ENCODE peak calls at places on chromosomes 16 and 17, in nine cellular contexts. One of them, this sample, is unnamed.

GRCh38 chr16:27475561-27475960 is 73.6 kb downstream of the IL21R start:
- DNase-seq in dorsolateral prefrontal cortex: no peak
- DNase-seq in A673: no peak
- DNase-seq in Peyer's patch: no peak
- DNase-seq in fibroblast of lung: peak
- DNase-seq in bronchial epithelial cell: peak
- DNase-seq in left lung: no peak
- DNase-seq in stomach: no peak
- DNase-seq in A549: no peak
- DNase-seq in this sample: peak

GRCh38 chr17:19337712-19338023 is 24.9 kb downstream of the B9D1 start:
- DNase-seq in dorsolateral prefrontal cortex: no peak
- DNase-seq in A673: no peak
- DNase-seq in Peyer's patch: no peak
- DNase-seq in fibroblast of lung: no peak
- DNase-seq in bronchial epithelial cell: no peak
- DNase-seq in left lung: no peak
- DNase-seq in stomach: no peak
- DNase-seq in A549: no peak
- DNase-seq in this sample: no peak

GRCh38 chr16:35344012-35344762 is 1884.8 kb downstream of the TP53TG3F start:
- DNase-seq in dorsolateral prefrontal cortex: no peak
- DNase-seq in A673: no peak
- DNase-seq in Peyer's patch: no peak
- DNase-seq in fibroblast of lung: no peak
- DNase-seq in bronchial epithelial cell: no peak
- DNase-seq in left lung: no peak
- DNase-seq in stomach: no peak
- DNase-seq in A549: no peak
- DNase-seq in this sample: no peak

GRCh38 chr17:78359216-78359935 is 501 bp downstream of the SOCS3 start:
- DNase-seq in dorsolateral prefrontal cortex: no peak
- DNase-seq in A673: peak
- DNase-seq in Peyer's patch: no peak
- DNase-seq in fibroblast of lung: peak
- DNase-seq in bronchial epithelial cell: no peak
- DNase-seq in left lung: peak
- DNase-seq in stomach: no peak
- DNase-seq in A549: peak
- DNase-seq in this sample: no peak

GRCh38 chr17:35716897-35717839 is 14.3 kb upstream of the RASL10B start:
- DNase-seq in dorsolateral prefrontal cortex: no peak
- DNase-seq in A673: no peak
- DNase-seq in Peyer's patch: no peak
- DNase-seq in fibroblast of lung: peak
- DNase-seq in bronchial epithelial cell: no peak
- DNase-seq in left lung: no peak
- DNase-seq in stomach: no peak
- DNase-seq in A549: no peak
- DNase-seq in this sample: peak

GRCh38 chr17:73532441-73532901 is 111.8 kb downstream of the SDK2 start:
- DNase-seq in dorsolateral prefrontal cortex: no peak
- DNase-seq in A673: no peak
- DNase-seq in Peyer's patch: no peak
- DNase-seq in fibroblast of lung: no peak
- DNase-seq in bronchial epithelial cell: no peak
- DNase-seq in left lung: no peak
- DNase-seq in stomach: no peak
- DNase-seq in A549: no peak
- DNase-seq in this sample: no peak

GRCh38 chr17:27241346-27241946 is 52.5 kb upstream of the WSB1 start:
- DNase-seq in dorsolateral prefrontal cortex: no peak
- DNase-seq in A673: peak
- DNase-seq in Peyer's patch: no peak
- DNase-seq in fibroblast of lung: peak
- DNase-seq in bronchial epithelial cell: peak
- DNase-seq in left lung: no peak
- DNase-seq in stomach: no peak
- DNase-seq in A549: no peak
- DNase-seq in this sample: peak

GRCh38 chr16:46976550-46976949 is 3.1 kb upstream of the DNAJA2 start:
- DNase-seq in dorsolateral prefrontal cortex: no peak
- DNase-seq in A673: no peak
- DNase-seq in Peyer's patch: no peak
- DNase-seq in fibroblast of lung: no peak
- DNase-seq in bronchial epithelial cell: peak
- DNase-seq in left lung: no peak
- DNase-seq in stomach: peak
- DNase-seq in A549: no peak
- DNase-seq in this sample: no peak

GRCh38 chr17:27224526-27225315 is 69.2 kb upstream of the WSB1 start:
- DNase-seq in dorsolateral prefrontal cortex: no peak
- DNase-seq in A673: no peak
- DNase-seq in Peyer's patch: no peak
- DNase-seq in fibroblast of lung: peak
- DNase-seq in bronchial epithelial cell: peak
- DNase-seq in left lung: no peak
- DNase-seq in stomach: no peak
- DNase-seq in A549: no peak
- DNase-seq in this sample: no peak

GRCh38 chr16:88296437-88297177 is 86.2 kb upstream of the ZNF469 start:
- DNase-seq in dorsolateral prefrontal cortex: no peak
- DNase-seq in A673: no peak
- DNase-seq in Peyer's patch: no peak
- DNase-seq in fibroblast of lung: no peak
- DNase-seq in bronchial epithelial cell: no peak
- DNase-seq in left lung: no peak
- DNase-seq in stomach: no peak
- DNase-seq in A549: no peak
- DNase-seq in this sample: no peak

GRCh38 chr16:87012954-87013938 is 303.9 kb downstream of the C16orf95 start:
- DNase-seq in dorsolateral prefrontal cortex: no peak
- DNase-seq in A673: no peak
- DNase-seq in Peyer's patch: no peak
- DNase-seq in fibroblast of lung: no peak
- DNase-seq in bronchial epithelial cell: no peak
- DNase-seq in left lung: no peak
- DNase-seq in stomach: no peak
- DNase-seq in A549: no peak
- DNase-seq in this sample: no peak

GRCh38 chr16:89909777-89910716 is 8.6 kb upstream of the MC1R start:
- DNase-seq in dorsolateral prefrontal cortex: peak
- DNase-seq in A673: peak
- DNase-seq in Peyer's patch: peak
- DNase-seq in fibroblast of lung: peak
- DNase-seq in bronchial epithelial cell: peak
- DNase-seq in left lung: peak
- DNase-seq in stomach: peak
- DNase-seq in A549: peak
- DNase-seq in this sample: peak

GRCh38 chr16:2821483-2822157 is 4.6 kb downstream of the PRSS21 start:
- DNase-seq in dorsolateral prefrontal cortex: no peak
- DNase-seq in A673: no peak
- DNase-seq in Peyer's patch: no peak
- DNase-seq in fibroblast of lung: no peak
- DNase-seq in bronchial epithelial cell: no peak
- DNase-seq in left lung: no peak
- DNase-seq in stomach: no peak
- DNase-seq in A549: no peak
- DNase-seq in this sample: peak

GRCh38 chr17:2056221-2057129 is 1.6 kb downstream of the HIC1 start:
- DNase-seq in dorsolateral prefrontal cortex: no peak
- DNase-seq in A673: no peak
- DNase-seq in Peyer's patch: no peak
- DNase-seq in fibroblast of lung: peak
- DNase-seq in bronchial epithelial cell: no peak
- DNase-seq in left lung: peak
- DNase-seq in stomach: no peak
- DNase-seq in A549: no peak
- DNase-seq in this sample: peak

GRCh38 chr16:80601182-80601581 is 60.4 kb downstream of the DYNLRB2 start:
- DNase-seq in dorsolateral prefrontal cortex: no peak
- DNase-seq in A673: no peak
- DNase-seq in Peyer's patch: no peak
- DNase-seq in fibroblast of lung: no peak
- DNase-seq in bronchial epithelial cell: no peak
- DNase-seq in left lung: no peak
- DNase-seq in stomach: no peak
- DNase-seq in A549: no peak
- DNase-seq in this sample: no peak

GRCh38 chr17:37082461-37082860 is 133.7 kb downstream of the AATF start:
- DNase-seq in dorsolateral prefrontal cortex: no peak
- DNase-seq in A673: no peak
- DNase-seq in Peyer's patch: no peak
- DNase-seq in fibroblast of lung: no peak
- DNase-seq in bronchial epithelial cell: no peak
- DNase-seq in left lung: no peak
- DNase-seq in stomach: no peak
- DNase-seq in A549: no peak
- DNase-seq in this sample: no peak
- TF ChIP-seq CTCF in dorsolateral prefrontal cortex: no peak
- TF ChIP-seq CTCF in A673: no peak
- TF ChIP-seq CTCF in Peyer's patch: no peak
- TF ChIP-seq CTCF in fibroblast of lung: no peak
- TF ChIP-seq CTCF in bronchial epithelial cell: no peak
- TF ChIP-seq CTCF in left lung: no peak
- TF ChIP-seq CTCF in stomach: no peak
- TF ChIP-seq CTCF in A549: no peak
- TF ChIP-seq CTCF in this sample: no peak

DNA sequence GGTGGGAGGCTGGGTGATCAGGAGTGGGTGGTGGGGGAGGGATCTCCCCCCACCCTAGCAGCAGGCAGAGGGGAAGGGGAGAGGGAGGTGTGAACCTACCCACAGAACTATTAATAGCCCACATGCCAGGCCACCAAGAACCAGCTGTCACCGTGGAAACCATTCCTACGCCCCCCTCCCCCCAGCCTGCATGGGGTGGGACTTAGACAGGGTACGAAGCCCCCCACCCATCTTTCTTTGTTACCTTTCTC is 7.8 kb downstream of the THRA start:
- DNase-seq in dorsolateral prefrontal cortex: no peak
- DNase-seq in A673: no peak
- DNase-seq in Peyer's patch: no peak
- DNase-seq in fibroblast of lung: no peak
- DNase-seq in bronchial epithelial cell: no peak
- DNase-seq in left lung: no peak
- DNase-seq in stomach: no peak
- DNase-seq in A549: no peak
- DNase-seq in this sample: no peak
- H3K4me3 ChIP-seq in dorsolateral prefrontal cortex: peak
- H3K4me3 ChIP-seq in A673: no peak
- H3K4me3 ChIP-seq in Peyer's patch: peak
- H3K4me3 ChIP-seq in fibroblast of lung: no peak
- H3K4me3 ChIP-seq in bronchial epithelial cell: no peak
- H3K4me3 ChIP-seq in left lung: no peak
- H3K4me3 ChIP-seq in stomach: peak
- H3K4me3 ChIP-seq in A549: peak
- H3K4me3 ChIP-seq in this sample: no peak

GRCh38 chr16:82641336-82641984 is 14.7 kb downstream of the CDH13 start:
- DNase-seq in dorsolateral prefrontal cortex: no peak
- DNase-seq in A673: peak
- DNase-seq in Peyer's patch: no peak
- DNase-seq in fibroblast of lung: peak
- DNase-seq in bronchial epithelial cell: peak
- DNase-seq in left lung: no peak
- DNase-seq in stomach: no peak
- DNase-seq in A549: no peak
- DNase-seq in this sample: peak
- TF ChIP-seq CTCF in dorsolateral prefrontal cortex: peak
- TF ChIP-seq CTCF in A673: peak
- TF ChIP-seq CTCF in Peyer's patch: peak
- TF ChIP-seq CTCF in fibroblast of lung: peak
- TF ChIP-seq CTCF in bronchial epithelial cell: peak
- TF ChIP-seq CTCF in left lung: no peak
- TF ChIP-seq CTCF in stomach: no peak
- TF ChIP-seq CTCF in A549: no peak
- TF ChIP-seq CTCF in this sample: peak

GRCh38 chr17:82217530-82218204 is 5.0 kb upstream of the CCDC57 start:
- DNase-seq in dorsolateral prefrontal cortex: no peak
- DNase-seq in A673: no peak
- DNase-seq in Peyer's patch: no peak
- DNase-seq in fibroblast of lung: peak
- DNase-seq in bronchial epithelial cell: peak
- DNase-seq in left lung: peak
- DNase-seq in stomach: peak
- DNase-seq in A549: no peak
- DNase-seq in this sample: peak

GRCh38 chr17:82215095-82215971 is 2.7 kb upstream of the CCDC57 start:
- DNase-seq in dorsolateral prefrontal cortex: no peak
- DNase-seq in A673: peak
- DNase-seq in Peyer's patch: no peak
- DNase-seq in fibroblast of lung: no peak
- DNase-seq in bronchial epithelial cell: no peak
- DNase-seq in left lung: no peak
- DNase-seq in stomach: no peak
- DNase-seq in A549: peak
- DNase-seq in this sample: peak

GRCh38 chr17:82215972-82216300 is 3.3 kb upstream of the CCDC57 start:
- DNase-seq in dorsolateral prefrontal cortex: no peak
- DNase-seq in A673: no peak
- DNase-seq in Peyer's patch: no peak
- DNase-seq in fibroblast of lung: no peak
- DNase-seq in bronchial epithelial cell: no peak
- DNase-seq in left lung: no peak
- DNase-seq in stomach: no peak
- DNase-seq in A549: no peak
- DNase-seq in this sample: no peak

GRCh38 chr17:82217120-82217529 is 4.5 kb upstream of the CCDC57 start:
- DNase-seq in dorsolateral prefrontal cortex: no peak
- DNase-seq in A673: no peak
- DNase-seq in Peyer's patch: no peak
- DNase-seq in fibroblast of lung: no peak
- DNase-seq in bronchial epithelial cell: no peak
- DNase-seq in left lung: peak
- DNase-seq in stomach: no peak
- DNase-seq in A549: no peak
- DNase-seq in this sample: peak

DNA sequence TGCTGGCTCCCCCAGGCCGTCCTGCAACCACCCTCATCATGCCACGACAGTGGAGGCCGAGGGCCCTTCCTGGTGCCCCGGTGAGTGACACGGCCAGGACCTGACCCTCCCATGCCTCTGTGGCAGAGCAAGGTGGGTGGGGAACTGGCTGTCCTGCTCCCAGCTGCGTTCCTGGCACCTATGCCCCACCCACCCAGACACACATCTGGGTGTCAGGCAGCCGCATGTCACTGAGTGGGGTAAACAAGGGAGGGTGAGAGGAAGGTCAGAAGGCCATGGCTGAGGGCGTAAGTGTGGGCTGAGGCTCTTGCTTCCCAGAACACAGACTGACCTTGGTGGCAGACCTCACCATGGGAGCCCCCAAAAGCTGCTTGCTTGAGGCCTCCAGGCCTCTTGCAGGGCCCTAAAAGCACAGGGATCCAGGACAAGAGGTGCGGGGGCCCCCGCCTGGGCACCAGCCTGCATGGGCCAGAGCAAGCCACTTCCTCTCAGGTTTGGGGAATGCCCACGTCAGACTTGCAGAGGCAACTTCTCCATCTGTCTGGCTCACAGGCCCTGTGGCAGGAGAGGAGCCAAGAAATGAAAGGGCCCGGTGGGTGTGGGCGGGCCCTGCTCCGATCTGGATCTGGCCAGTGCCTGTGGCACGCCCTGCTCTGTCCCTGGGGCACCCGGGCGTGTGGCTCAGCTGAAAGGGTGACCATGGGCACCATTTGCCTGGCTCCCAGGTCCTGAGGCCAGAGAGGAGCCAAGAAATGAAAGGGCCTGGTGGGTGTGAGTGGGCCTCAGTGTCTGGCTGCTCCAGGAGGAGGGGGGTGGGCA is 3.9 kb upstream of the CCDC57 start:
- DNase-seq in dorsolateral prefrontal cortex: no peak
- DNase-seq in A673: no peak
- DNase-seq in Peyer's patch: peak
- DNase-seq in fibroblast of lung: peak
- DNase-seq in bronchial epithelial cell: peak
- DNase-seq in left lung: peak
- DNase-seq in stomach: peak
- DNase-seq in A549: no peak
- DNase-seq in this sample: peak
- H3K4me3 ChIP-seq in dorsolateral prefrontal cortex: no peak
- H3K4me3 ChIP-seq in A673: no peak
- H3K4me3 ChIP-seq in Peyer's patch: no peak
- H3K4me3 ChIP-seq in fibroblast of lung: no peak
- H3K4me3 ChIP-seq in bronchial epithelial cell: no peak
- H3K4me3 ChIP-seq in left lung: no peak
- H3K4me3 ChIP-seq in stomach: no peak
- H3K4me3 ChIP-seq in A549: no peak
- H3K4me3 ChIP-seq in this sample: no peak

This sample was measured in AG10803.